ENCODE peak calls at places on chromosomes 11 and 22, in five cellular contexts. W is transverse colon, V is A549, Q is ovary, U is uterus. L is an unnamed sample.

GRCh38 chr22:28395920-28396447 is 283.7 kb downstream of the TTC28 start:
- DNase-seq in V (peak; percentile 16), W (no peak), U (no peak), Q (no peak), L (no peak)

GRCh38 chr11:47099213-47099917 is 77.3 kb downstream of the ARFGAP2 start:
- DNase-seq in W (no peak), Q (no peak), U (no peak), V (no peak), L (no peak)

GRCh38 chr11:1946812-1947480 is at the start of gene MRPL23:
- DNase-seq in W (peak; percentile 7), U (peak; percentile 24), V (no peak), Q (no peak), L (no peak)

GRCh38 chr11:2380807-2381350 is 3.8 kb downstream of the CD81 start:
- DNase-seq in Q (peak; percentile 47), V (no peak), U (peak; percentile 61), W (peak; percentile 70), L (peak; percentile 95)

GRCh38 chr11:78620159-78620558 is 45.5 kb upstream of the NARS2 start:
- DNase-seq in V (no peak), W (no peak), U (no peak), Q (no peak), L (no peak)

GRCh38 chr22:27487600-27488450 is 313.7 kb downstream of the MN1 start:
- DNase-seq in Q (no peak), W (no peak), V (peak; percentile 31), U (no peak), L (no peak)

GRCh38 chr11:62806611-62807121 is 1.4 kb upstream of the NXF1 start:
- DNase-seq in V (no peak), Q (no peak), U (peak; percentile 42), W (peak; percentile 10), L (peak; percentile 49)

GRCh38 chr22:44831885-44832284 is 79.5 kb downstream of the ARHGAP8 start:
- DNase-seq in Q (no peak), V (no peak), W (no peak), U (no peak), L (no peak)

GRCh38 chr22:29044657-29045176 is 16.9 kb downstream of the C22orf31 start:
- DNase-seq in U (no peak), Q (no peak), W (no peak), V (no peak), L (no peak)

GRCh38 chr11:102495161-102496042 is 35.1 kb downstream of the MMP7 start:
- DNase-seq in W (peak; percentile 28), U (peak; percentile 37), Q (peak; percentile 19), V (peak; percentile 86), L (no peak)

GRCh38 chr11:104637652-104638170 is 260.5 kb downstream of the CASP12 start:
- DNase-seq in W (no peak), Q (no peak), U (no peak), V (no peak), L (no peak)

GRCh38 chr11:120404495-120404894 is 68.3 kb downstream of the ARHGEF12 start:
- DNase-seq in W (no peak), V (no peak), U (no peak), Q (no peak), L (no peak)

GRCh38 chr22:48980409-48980808 is 847.3 kb downstream of the BRD1 start:
- DNase-seq in U (no peak), Q (no peak), W (no peak), V (no peak), L (no peak)

GRCh38 chr11:94024547-94024946 is 3.4 kb downstream of the HEPHL1 start:
- DNase-seq in Q (no peak), W (no peak), V (no peak), U (no peak), L (no peak)

GRCh38 chr11:41201156-41201555 is 258.3 kb downstream of the LRRC4C start:
- DNase-seq in W (no peak), U (no peak), V (peak; percentile 28), Q (no peak), L (no peak)

GRCh38 chr11:28697920-28698827 is 590.0 kb downstream of the METTL15 start:
- DNase-seq in W (peak; percentile 36), V (peak; percentile 71), U (peak; percentile 13), Q (peak; percentile 59), L (peak; percentile 86)

GRCh38 chr11:6583584-6583983 is 19.8 kb downstream of the RRP8 start:
- DNase-seq in V (no peak), U (no peak), W (no peak), Q (no peak), L (no peak)

GRCh38 chr22:25359601-25360261 is 140.3 kb downstream of the CRYBB2 start:
- DNase-seq in Q (peak; percentile 14), U (peak; percentile 13), W (no peak), V (no peak), L (no peak)

GRCh38 chr11:109864834-109865557 is 228.2 kb upstream of the ZC3H12C start:
- DNase-seq in W (no peak), V (no peak), Q (no peak), U (no peak), L (no peak)

GRCh38 chr11:106585061-106585460 is 433.2 kb downstream of the GUCY1A2 start:
- DNase-seq in W (no peak), U (no peak), Q (no peak), V (peak; percentile 6), L (no peak)

GRCh38 chr22:19767427-19768380 is 7.1 kb downstream of the TBX1 start:
- DNase-seq in Q (no peak), U (no peak), V (no peak), W (no peak), L (peak; percentile 54)

DNA sequence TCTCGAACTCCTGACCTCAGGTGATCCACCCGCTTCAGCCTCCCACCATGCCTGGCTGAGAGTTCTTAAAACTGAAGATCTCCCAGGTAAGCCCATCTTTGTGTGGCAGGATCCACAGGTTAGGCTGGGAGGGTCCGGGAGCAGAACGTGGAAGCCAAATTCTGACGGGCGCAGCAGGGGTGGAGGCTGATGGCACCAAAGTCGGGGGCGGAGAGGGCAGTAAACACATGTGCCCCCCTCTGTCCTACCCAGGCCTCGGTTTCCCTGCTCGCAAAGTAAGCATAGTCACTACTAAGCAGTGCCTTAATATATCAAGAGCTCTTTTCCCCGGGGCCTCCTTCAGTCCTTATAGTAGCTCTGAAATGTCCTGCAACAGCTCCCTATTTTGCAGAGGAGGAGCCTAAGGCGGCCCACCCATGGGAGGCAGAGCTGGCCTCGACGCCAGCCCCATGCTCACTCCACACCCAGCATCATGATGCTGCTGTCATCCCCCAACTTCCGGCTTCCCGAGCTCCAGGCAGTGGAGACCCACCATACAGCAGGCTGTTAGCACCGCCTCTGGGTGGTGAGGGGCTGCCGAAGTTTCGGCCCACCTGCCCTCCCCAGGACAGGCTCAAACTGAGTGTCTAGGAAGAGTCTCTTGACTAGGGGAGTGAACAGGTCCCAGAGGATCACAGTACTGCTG is 230.0 kb downstream of the CTTN start:
- DNase-seq in V (no peak), W (no peak), Q (no peak), U (no peak), L (no peak)
- H3K4me3 ChIP-seq in V (no peak overlapping the region), W (no peak overlapping the region), Q (no peak overlapping the region), U (no peak overlapping the region), L (no peak overlapping the region)

GRCh38 chr22:46738961-46739870 is 1.2 kb upstream of the CERK start:
- DNase-seq in U (no peak), Q (peak; percentile 52), W (peak; percentile 86), V (peak; percentile 89), L (peak; percentile 58)
- TF ChIP-seq CTCF in U (peak; percentile 19), Q (no peak), W (peak; percentile 51), V (peak; percentile 55), L (no peak)

GRCh38 chr11:8870461-8871282 is 40.3 kb upstream of the AKIP1 start:
- DNase-seq in V (peak; percentile 86), Q (peak; percentile 79), W (peak; percentile 81), U (peak; percentile 66), L (peak; percentile 33)
- TF ChIP-seq POLR2A in V (peak; percentile 38), Q (no peak), W (peak; percentile 22), U (no peak), L (no peak)

GRCh38 chr11:17735823-17736772 is 1.5 kb downstream of the KCNC1 start:
- DNase-seq in V (no peak), W (no peak), U (no peak), Q (no peak), L (no peak)
- H3K4me3 ChIP-seq in V (peak overlapping the region; percentile 50), W (no peak overlapping the region), U (no peak overlapping the region), Q (no peak overlapping the region), L (no peak overlapping the region)

GRCh38 chr11:11706022-11706421 is 84.2 kb upstream of the GALNT18 start:
- DNase-seq in U (no peak), W (no peak), V (no peak), Q (no peak), L (no peak)

GRCh38 chr11:11703885-11704284 is 82.1 kb upstream of the GALNT18 start:
- DNase-seq in U (no peak), W (no peak), V (no peak), Q (no peak), L (no peak)

GRCh38 chr11:11697796-11698195 is 76.0 kb upstream of the GALNT18 start:
- DNase-seq in V (no peak), Q (no peak), W (no peak), U (no peak), L (no peak)

GRCh38 chr11:11701070-11701469 is 79.3 kb upstream of the GALNT18 start:
- DNase-seq in Q (no peak), V (peak; percentile 13), W (no peak), U (no peak), L (no peak)
- TF ChIP-seq CTCF in Q (no peak), V (no peak), W (no peak), U (no peak), L (no peak)

GRCh38 chr22:30288414-30289125 is 735 bp downstream of the CASTOR1 start:
- DNase-seq in Q (peak; percentile 66), V (peak; percentile 25), U (no peak), W (no peak), L (no peak)

GRCh38 chr22:30289126-30289979 is at the start of gene CASTOR1:
- DNase-seq in W (peak; percentile 99), U (peak; percentile 99), V (peak; percentile 96), Q (peak; percentile 98), L (peak; percentile 99)

GRCh38 chr22:30286331-30286730 is 3.0 kb downstream of the CASTOR1 start:
- DNase-seq in U (no peak), W (no peak), V (no peak), Q (no peak), L (no peak)

GRCh38 chr22:30286813-30287625 is 2.3 kb downstream of the CASTOR1 start:
- DNase-seq in U (peak; percentile 68), Q (peak; percentile 75), W (peak; percentile 87), V (peak; percentile 73), L (no peak)

GRCh38 chr22:30287626-30288413 is 1.5 kb downstream of the CASTOR1 start:
- DNase-seq in U (peak; percentile 88), V (peak; percentile 91), Q (peak; percentile 87), W (peak; percentile 90), L (peak; percentile 97)
- TF ChIP-seq POLR2A in U (peak; percentile 46), V (peak; percentile 19), Q (peak; percentile 50), W (peak; percentile 15), L (no peak)

L was measured in lower leg skin.